ENCODE peak calls at places on chromosome 10, in six cellular contexts. C is SK-N-SH; R is activated CD4-positive, alpha-beta T cell treated with anti-CD3 and anti-CD28 coated beads for 48 hours; W is coronary artery; A is fibroblast of lung; V is Panc1. G is an unnamed sample.

GRCh38 chr10:33352154-33352553 is 17.7 kb upstream of the NRP1 start:
- DNase-seq in A (peak), W (no peak), C (no peak), V (no peak), R (no peak), G (peak)

GRCh38 chr10:72087392-72087968 is 871 bp downstream of the SPOCK2 start:
- DNase-seq in V (no peak), C (peak), R (peak), W (no peak), A (no peak), G (no peak)

GRCh38 chr10:67788028-67788886 is 49.7 kb downstream of the DNAJC12 start:
- DNase-seq in A (peak), W (no peak), C (peak), R (peak), V (peak), G (no peak)

GRCh38 chr10:3525832-3526449 is 259.1 kb downstream of the KLF6 start:
- DNase-seq in W (no peak), A (peak), V (peak), R (no peak), C (no peak), G (peak)

GRCh38 chr10:49738616-49739360 is 23.3 kb downstream of the OGDHL start:
- DNase-seq in R (no peak), V (no peak), A (no peak), C (peak), W (peak), G (no peak)

GRCh38 chr10:21082206-21082605 is 185.1 kb upstream of the NEBL start:
- DNase-seq in W (no peak), V (no peak), A (no peak), R (no peak), C (no peak), G (no peak)

GRCh38 chr10:132721725-132722124 is 64.2 kb downstream of the NKX6-2 start:
- DNase-seq in V (no peak), W (no peak), C (no peak), R (no peak), A (peak), G (no peak)

GRCh38 chr10:60817135-60817805 is 39.0 kb downstream of the CDK1 start:
- DNase-seq in C (no peak), V (no peak), A (no peak), W (no peak), R (no peak), G (peak)

GRCh38 chr10:86945361-86946214 is 11.8 kb downstream of the MMRN2 start:
- DNase-seq in A (no peak), C (peak), V (no peak), R (no peak), W (peak), G (no peak)

GRCh38 chr10:111297351-111297848 is 220.6 kb downstream of the ADRA2A start:
- DNase-seq in A (no peak), W (no peak), R (no peak), C (no peak), V (no peak), G (peak)

GRCh38 chr10:114751856-114752255 is 69.7 kb upstream of the FHIP2A start:
- DNase-seq in W (no peak), C (no peak), A (no peak), R (no peak), V (no peak), G (no peak)